ENCODE peak calls at places on chromosomes 12 and 14, in seven cellular contexts. U is GM23338, F is adrenal gland, V is cardiac muscle cell, R is dorsolateral prefrontal cortex, P is PC-3, I is endodermal cell. T is an unnamed sample.

GRCh38 chr12:23525450-23526072 is 423.9 kb downstream of the SOX5 start:
- DNase-seq in U (no peak), F (no peak), V (no peak), R (no peak), P (peak), I (no peak), T (no peak)

GRCh38 chr14:92144708-92145107 is 22.9 kb downstream of the CPSF2 start:
- DNase-seq in U (no peak), F (no peak), V (no peak), R (no peak), P (no peak), I (no peak), T (no peak)

GRCh38 chr14:23364604-23365352 is at the start of gene EFS:
- DNase-seq in U (peak), F (no peak), V (no peak), R (no peak), P (no peak), I (no peak), T (no peak)

GRCh38 chr14:104688755-104689619 is at the start of gene INF2:
- DNase-seq in U (peak), F (peak), V (peak), R (no peak), P (peak), I (peak), T (peak)

GRCh38 chr14:28143340-28143739 is 623.2 kb upstream of the FOXG1 start:
- DNase-seq in U (peak), F (no peak), V (no peak), R (no peak), P (no peak), I (no peak), T (no peak)

GRCh38 chr14:66509874-66510273 is 1.9 kb downstream of the GPHN start:
- DNase-seq in U (peak), F (no peak), V (peak), R (no peak), P (no peak), I (no peak), T (no peak)

GRCh38 chr12:95648990-95649791 is 97.9 kb upstream of the USP44 start:
- DNase-seq in U (no peak), F (no peak), V (peak), R (no peak), P (peak), I (no peak), T (no peak)

GRCh38 chr14:22388669-22389625 is 200.1 kb downstream of the DAD1 start:
- DNase-seq in U (no peak), F (no peak), V (no peak), R (peak), P (peak), I (no peak), T (no peak)

GRCh38 chr14:65794674-65795279 is 382.2 kb downstream of the FUT8 start:
- DNase-seq in U (no peak), F (no peak), V (no peak), R (no peak), P (no peak), I (no peak), T (no peak)

GRCh38 chr12:2739832-2740641 is 54.7 kb upstream of the FKBP4 start:
- DNase-seq in U (peak), F (peak), V (peak), R (no peak), P (peak), I (peak), T (no peak)

GRCh38 chr14:92719890-92720323 is 28.5 kb downstream of the LGMN start:
- DNase-seq in U (no peak), F (no peak), V (no peak), R (no peak), P (peak), I (no peak), T (no peak)

GRCh38 chr14:92649934-92650545 is 98.4 kb downstream of the LGMN start:
- DNase-seq in U (no peak), F (peak), V (no peak), R (no peak), P (peak), I (no peak), T (no peak)

GRCh38 chr12:87323369-87323768 is 705.8 kb downstream of the C12orf50 start:
- DNase-seq in U (no peak), F (no peak), V (no peak), R (no peak), P (peak), I (no peak), T (no peak)

GRCh38 chr14:103014466-103015319 is 42.7 kb downstream of the CDC42BPB start:
- DNase-seq in U (peak), F (no peak), V (no peak), R (no peak), P (no peak), I (peak), T (no peak)

GRCh38 chr12:90253674-90254181 is 545.1 kb upstream of the ATP2B1 start:
- DNase-seq in U (peak), F (peak), V (peak), R (no peak), P (peak), I (peak), T (peak)

GRCh38 chr14:104824353-104824997 is 23.6 kb downstream of the ZBTB42 start:
- DNase-seq in U (no peak), F (no peak), V (no peak), R (no peak), P (no peak), I (no peak), T (no peak)

GRCh38 chr12:3236345-3237153 is 159.4 kb downstream of the TSPAN9 start:
- DNase-seq in U (peak), F (peak), V (peak), R (no peak), P (peak), I (peak), T (no peak)

GRCh38 chr14:82075566-82075965 is 541.9 kb upstream of the SEL1L start:
- DNase-seq in U (peak), F (peak), V (peak), R (no peak), P (peak), I (peak), T (no peak)

GRCh38 chr14:76456200-76456599 is 80.3 kb downstream of the ESRRB start:
- DNase-seq in U (peak), F (peak), V (peak), R (no peak), P (peak), I (peak), T (no peak)

GRCh38 chr12:81416571-81416970 is 338.7 kb downstream of the ACSS3 start:
- DNase-seq in U (no peak), F (no peak), V (no peak), R (no peak), P (no peak), I (no peak), T (no peak)

GRCh38 chr12:81417056-81417455 is 339.2 kb downstream of the ACSS3 start:
- DNase-seq in U (no peak), F (no peak), V (no peak), R (no peak), P (no peak), I (no peak), T (no peak)

GRCh38 chr12:81412940-81413339 is 335.1 kb downstream of the ACSS3 start:
- DNase-seq in U (no peak), F (no peak), V (no peak), R (no peak), P (no peak), I (no peak), T (no peak)
- H3K27ac ChIP-seq in U (no peak), F (no peak), V (no peak), R (no peak), P (no peak), I (no peak), T (no peak)

GRCh38 chr14:55532645-55533309 is 47.2 kb upstream of the KTN1 start:
- DNase-seq in U (peak), F (no peak), V (peak), R (no peak), P (peak), I (peak), T (no peak)
- TF ChIP-seq CTCF in U (peak), F (no peak), V (no peak), R (no peak), P (peak), I (peak), T (no peak)

GRCh38 chr12:55847033-55847432 is 4.3 kb upstream of the MMP19 start:
- DNase-seq in U (no peak), F (no peak), V (no peak), R (peak), P (no peak), I (no peak), T (no peak)
- H3K27ac ChIP-seq in U (no peak), F (peak), V (no peak), R (no peak), P (no peak), I (no peak), T (no peak)

GRCh38 chr12:76927170-76927784 is 48.5 kb upstream of the CSRP2 start:
- DNase-seq in U (peak), F (peak), V (peak), R (no peak), P (peak), I (peak), T (no peak)
- TF ChIP-seq CTCF in U (peak), F (peak), V (peak), R (no peak), P (peak), I (peak), T (no peak)

DNA sequence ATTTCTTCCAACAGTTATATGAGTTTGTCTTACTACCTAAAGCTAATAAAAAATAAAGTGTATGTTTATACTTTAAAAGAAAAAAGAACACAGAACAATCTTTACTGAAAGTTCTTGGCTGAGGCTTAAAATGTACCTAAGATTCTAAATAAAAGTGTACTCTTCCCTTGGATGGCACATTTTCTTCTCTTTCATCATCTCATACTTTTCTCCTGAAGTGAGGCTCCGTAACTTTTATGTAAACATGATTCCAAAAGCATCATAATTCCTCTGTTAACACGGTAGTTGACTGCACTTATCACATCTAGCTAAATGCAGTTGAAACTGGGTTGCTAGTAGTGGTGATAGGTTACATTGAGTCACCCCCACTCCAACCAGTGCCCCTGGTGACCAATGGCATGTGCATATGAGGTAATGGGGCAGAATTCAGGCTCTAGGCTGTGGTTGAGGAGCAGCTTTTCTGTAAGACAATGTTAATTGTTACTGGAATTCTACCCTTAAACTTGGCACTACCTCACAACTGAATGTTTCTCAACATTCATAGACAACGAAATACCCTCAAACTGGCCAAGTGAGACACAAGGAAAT is 38.4 kb downstream of the WASHC3 start:
- DNase-seq in U (no peak), F (no peak), V (no peak), R (no peak), P (no peak), I (no peak), T (no peak)
- H3K27ac ChIP-seq in U (no peak), F (no peak), V (no peak), R (no peak), P (no peak), I (no peak), T (no peak)

GRCh38 chr12:103494388-103494787 is 1.4 kb downstream of the C12orf42 start:
- DNase-seq in U (no peak), F (no peak), V (no peak), R (no peak), P (no peak), I (no peak), T (no peak)

GRCh38 chr12:103493199-103493598 is 2.6 kb downstream of the C12orf42 start:
- DNase-seq in U (no peak), F (no peak), V (no peak), R (no peak), P (no peak), I (no peak), T (no peak)

GRCh38 chr12:103495158-103495782 is 498 bp downstream of the C12orf42 start:
- DNase-seq in U (peak), F (peak), V (peak), R (no peak), P (no peak), I (peak), T (peak)

GRCh38 chr12:103498990-103499389 is 3.2 kb upstream of the C12orf42 start:
- DNase-seq in U (no peak), F (no peak), V (no peak), R (no peak), P (no peak), I (no peak), T (no peak)

DNA sequence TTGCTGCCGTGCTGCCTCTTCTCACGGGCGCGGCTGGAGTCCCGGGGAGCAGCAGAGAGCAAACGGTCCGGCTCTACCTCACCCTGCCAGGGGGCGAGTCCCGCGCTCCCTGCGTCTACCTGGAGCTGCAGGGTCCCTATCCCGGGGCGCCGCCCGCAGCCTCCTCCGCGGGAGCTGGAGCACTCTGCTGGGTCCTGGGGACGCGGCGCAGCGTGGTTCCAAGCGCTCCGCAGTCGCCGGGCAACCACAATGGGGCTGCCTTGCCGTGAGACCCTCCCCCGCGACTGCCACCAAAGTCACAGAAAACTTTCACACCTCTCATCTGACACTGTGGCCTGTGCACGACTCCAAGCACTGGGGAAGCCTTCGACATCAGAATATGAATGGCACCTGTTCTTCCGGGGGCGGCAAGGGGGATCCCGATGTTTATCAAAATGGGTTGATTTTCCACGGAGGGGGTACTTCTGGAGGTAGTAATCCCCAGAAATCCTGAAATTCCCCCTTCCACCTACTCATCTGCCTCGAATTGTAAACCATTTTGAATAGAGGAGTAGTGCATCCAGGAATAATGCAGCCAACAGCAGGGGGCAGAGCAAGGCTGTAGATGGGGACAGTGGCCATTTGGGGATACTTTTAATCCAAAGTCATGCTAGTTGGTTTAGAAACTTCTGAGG is at the start of gene C12orf42:
- DNase-seq in U (peak), F (no peak), V (peak), R (no peak), P (peak), I (peak), T (peak)
- TF ChIP-seq CTCF in U (peak), F (peak), V (peak), R (peak), P (peak), I (peak), T (peak)

DNA sequence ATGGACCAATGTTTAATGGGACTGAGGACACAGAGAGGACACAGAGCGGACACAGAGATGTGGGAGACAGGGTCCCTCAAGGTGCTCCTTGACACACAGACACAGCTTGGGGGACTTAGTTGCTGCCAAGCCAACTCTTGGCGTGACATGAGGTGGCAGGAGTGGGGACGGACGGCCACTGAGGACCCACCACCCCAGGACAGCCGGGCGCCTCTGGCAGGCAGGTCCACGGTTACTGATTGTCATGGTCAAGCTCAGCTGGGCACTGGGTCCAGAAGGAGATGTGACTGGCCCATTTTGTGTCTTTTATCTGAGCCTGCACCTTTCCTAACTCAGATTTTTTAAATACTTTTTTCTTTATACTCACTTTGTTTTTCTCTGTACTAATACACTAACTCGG is 15.7 kb upstream of the PWP1 start:
- DNase-seq in U (no peak), F (no peak), V (no peak), R (no peak), P (no peak), I (no peak), T (no peak)
- H3K27ac ChIP-seq in U (peak), F (no peak), V (no peak), R (no peak), P (no peak), I (no peak), T (no peak)

GRCh38 chr12:13208533-13209278 is 12.2 kb downstream of the EMP1 start:
- DNase-seq in U (peak), F (no peak), V (peak), R (no peak), P (peak), I (peak), T (no peak)
- TF ChIP-seq CTCF in U (peak), F (peak), V (peak), R (peak), P (peak), I (peak), T (peak)

GRCh38 chr14:79554816-79555215 is 656.5 kb downstream of the DIO2 start:
- DNase-seq in U (no peak), F (no peak), V (no peak), R (no peak), P (no peak), I (no peak), T (no peak)
- H3K27ac ChIP-seq in U (no peak), F (no peak), V (no peak), R (no peak), P (no peak), I (no peak), T (no peak)

GRCh38 chr12:47744005-47744651 is 14.6 kb downstream of the RAPGEF3 start:
- DNase-seq in U (peak), F (peak), V (no peak), R (no peak), P (peak), I (peak), T (peak)
- TF ChIP-seq CTCF in U (peak), F (peak), V (peak), R (peak), P (peak), I (peak), T (peak)